ENCODE peak calls at places on chromosome 20, in nine cellular contexts. T, R, J, W, A, H, Z, V and L are unnamed samples.

GRCh38 chr20:6636209-6637159 is 131.0 kb upstream of the BMP2 start:
- DNase-seq in Z (peak; percentile 5), J (no peak), A (no peak), H (peak; percentile 87), T (no peak), V (peak; percentile 82), R (peak; percentile 51), W (peak; percentile 63), L (no peak)

GRCh38 chr20:33178726-33179125 is 10.8 kb downstream of the BPIFA2 start:
- DNase-seq in A (no peak), J (no peak), Z (no peak), T (no peak), V (peak; percentile 49), H (no peak), W (peak; percentile 57), R (no peak), L (no peak)

GRCh38 chr20:46434597-46434996 is 28.2 kb upstream of the ELMO2 start:
- DNase-seq in W (no peak), H (no peak), J (no peak), T (no peak), A (no peak), V (no peak), R (no peak), Z (no peak), L (peak; percentile 64)

GRCh38 chr20:62501801-62502495 is 26.2 kb upstream of the GATA5 start:
- DNase-seq in H (peak; percentile 9), V (peak; percentile 48), Z (no peak), J (no peak), A (no peak), W (no peak), R (no peak), T (no peak), L (no peak)

GRCh38 chr20:25037288-25038102 is 20.4 kb downstream of the ACSS1 start:
- DNase-seq in T (no peak), J (no peak), A (no peak), W (no peak), V (no peak), Z (no peak), H (no peak), R (no peak), L (no peak)

GRCh38 chr20:62830821-62831220 is 14.0 kb downstream of the COL9A3 start:
- DNase-seq in R (no peak), T (no peak), V (no peak), J (no peak), A (no peak), H (no peak), W (no peak), Z (no peak), L (no peak)

GRCh38 chr20:62427172-62428007 is at the start of gene RBBP8NL:
- DNase-seq in J (no peak), W (no peak), Z (no peak), T (peak; percentile 91), H (no peak), A (peak; percentile 36), R (peak; percentile 96), V (peak; percentile 98), L (no peak)

GRCh38 chr20:9590189-9590588 is 75.8 kb downstream of the LAMP5 start:
- DNase-seq in Z (no peak), H (peak; percentile 84), R (no peak), T (no peak), V (peak; percentile 99), J (no peak), W (no peak), A (no peak), L (no peak)

GRCh38 chr20:49100934-49101333 is 54.8 kb downstream of the CSE1L start:
- DNase-seq in H (no peak), A (no peak), W (no peak), Z (no peak), T (no peak), R (no peak), V (no peak), J (no peak), L (no peak)

GRCh38 chr20:56229821-56230220 is 18.7 kb upstream of the MC3R start:
- DNase-seq in R (no peak), W (no peak), J (no peak), T (no peak), A (no peak), H (no peak), Z (no peak), V (no peak), L (no peak)

GRCh38 chr20:5531318-5532081 is 214.7 kb upstream of the PROKR2 start:
- DNase-seq in R (no peak), H (peak; percentile 49), V (peak; percentile 40), A (no peak), T (peak; percentile 48), W (no peak), J (no peak), Z (no peak), L (peak; percentile 70)

GRCh38 chr20:17014217-17014616 is 212.6 kb upstream of the PCSK2 start:
- DNase-seq in T (no peak), H (no peak), W (no peak), V (no peak), J (no peak), Z (no peak), R (no peak), A (no peak), L (no peak)

GRCh38 chr20:58244517-58245030 is 16.1 kb upstream of the ANKRD60 start:
- DNase-seq in T (no peak), Z (no peak), H (no peak), A (no peak), R (no peak), V (no peak), W (no peak), J (no peak), L (peak; percentile 66)

GRCh38 chr20:58245931-58246330 is 17.5 kb upstream of the ANKRD60 start:
- DNase-seq in J (no peak), H (no peak), A (no peak), T (no peak), W (no peak), R (no peak), V (no peak), Z (no peak), L (peak; percentile 68)

GRCh38 chr20:58245181-58245891 is 16.9 kb upstream of the ANKRD60 start:
- DNase-seq in J (no peak), Z (no peak), A (no peak), T (no peak), W (no peak), V (no peak), R (no peak), H (no peak), L (no peak)

GRCh38 chr20:58243653-58244410 is 15.4 kb upstream of the ANKRD60 start:
- DNase-seq in A (no peak), R (no peak), J (no peak), H (no peak), Z (no peak), W (no peak), T (no peak), V (no peak), L (no peak)

GRCh38 chr20:58246346-58246745 is 17.9 kb upstream of the ANKRD60 start:
- DNase-seq in H (peak; percentile 38), T (no peak), A (no peak), V (peak; percentile 59), Z (no peak), W (peak; percentile 61), R (no peak), J (no peak), L (peak; percentile 75)
- TF ChIP-seq CTCF in H (peak; percentile 41), T (no peak), A (peak; percentile 15), V (peak; percentile 77), Z (peak; percentile 44), W (peak; percentile 71), R (no peak), J (peak; percentile 38), L (peak; percentile 49)

GRCh38 chr20:61161649-61162210 is 90.3 kb upstream of the CDH4 start:
- DNase-seq in T (no peak), H (peak; percentile 45), V (no peak), Z (no peak), R (no peak), W (no peak), J (no peak), A (no peak), L (no peak)
- TF ChIP-seq CTCF in T (no peak), H (peak; percentile 36), V (no peak), Z (no peak), R (no peak), W (no peak), J (peak; percentile 21), A (no peak), L (no peak)

DNA sequence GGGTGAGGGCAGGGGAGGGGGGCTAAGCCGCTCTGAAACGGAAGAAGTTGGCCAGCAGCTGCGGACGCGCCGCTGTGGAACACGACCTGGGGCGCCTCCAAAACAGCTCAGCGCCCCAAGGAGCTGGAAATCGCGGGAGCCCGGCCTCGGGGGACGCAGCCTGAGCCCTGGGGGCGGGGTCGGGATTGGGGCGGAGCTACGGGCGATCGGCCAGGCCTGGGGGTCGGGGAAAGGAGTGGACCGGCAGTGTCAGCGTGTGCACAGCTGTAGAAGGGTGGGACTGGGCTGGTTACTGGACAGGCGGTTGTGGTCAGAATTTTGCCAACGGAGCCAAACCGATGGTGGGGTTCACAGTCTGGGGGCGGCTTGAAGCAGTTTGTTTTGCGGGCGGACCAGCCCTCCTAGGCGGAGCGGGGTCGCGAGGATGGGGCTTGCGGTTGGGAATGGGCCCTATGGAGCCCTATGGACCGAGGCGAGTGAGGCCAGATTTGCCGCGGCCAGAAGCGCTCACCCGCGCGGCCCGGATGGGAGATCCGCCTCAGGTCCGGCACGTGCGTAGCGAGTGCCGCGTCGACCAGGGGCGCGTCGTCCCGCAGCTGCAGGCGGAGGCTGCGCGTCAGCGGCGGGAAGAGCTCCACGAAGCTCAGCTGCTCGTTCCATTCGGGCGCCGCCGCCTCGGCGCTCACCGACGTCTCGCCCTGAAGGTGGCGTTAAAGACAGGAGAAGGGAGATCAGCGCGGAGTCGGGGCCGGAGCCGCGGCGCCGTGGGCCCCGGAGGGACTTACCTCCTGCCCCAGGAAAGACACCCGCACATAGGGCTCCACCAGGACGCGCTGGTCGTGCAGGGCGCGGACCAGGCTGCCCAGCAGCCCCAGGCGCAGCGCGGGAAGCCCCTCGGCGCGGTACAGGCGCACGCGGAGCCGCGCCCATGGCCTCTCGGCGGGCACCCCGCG is 14.3 kb upstream of the SPAG4 start:
- DNase-seq in T (peak; percentile 87), R (peak; percentile 83), Z (peak; percentile 63), A (no peak), V (no peak), J (peak; percentile 74), H (peak; percentile 72), W (peak; percentile 35), L (no peak)
- TF ChIP-seq CTCF in T (peak; percentile 59), R (peak; percentile 30), Z (peak; percentile 62), A (peak; percentile 57), V (no peak), J (peak; percentile 65), H (peak; percentile 37), W (peak; percentile 81), L (peak; percentile 57)

GRCh38 chr20:2533118-2533517 is 3.3 kb upstream of the TMC2 start:
- DNase-seq in R (no peak), J (no peak), A (no peak), H (no peak), V (no peak), T (no peak), Z (no peak), W (no peak), L (no peak)
- TF ChIP-seq CTCF in R (no peak), J (no peak), A (no peak), H (no peak), V (no peak), T (no peak), Z (no peak), W (no peak), L (no peak)

DNA sequence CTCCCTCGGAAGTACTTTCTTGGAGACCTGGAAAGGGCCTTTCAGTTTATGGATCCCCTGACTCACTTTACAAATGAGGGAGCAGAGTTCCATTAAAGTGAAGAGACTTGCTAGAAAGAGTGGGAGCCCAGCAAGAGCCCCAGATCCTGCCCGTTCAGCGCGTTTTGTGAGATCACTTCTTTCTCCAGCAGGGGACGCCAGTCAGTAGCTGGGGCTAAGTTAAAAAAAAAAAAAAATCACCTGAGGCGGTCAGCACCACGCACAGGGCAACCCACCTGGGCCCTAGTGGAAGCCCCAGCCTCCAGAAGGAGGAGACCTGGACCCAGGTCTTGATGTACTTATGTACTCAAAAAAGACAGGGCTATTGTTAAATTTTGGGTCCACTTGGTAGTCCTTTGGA is 274.5 kb upstream of the RNF24 start:
- DNase-seq in T (no peak), V (peak; percentile 6), A (no peak), Z (no peak), H (no peak), J (no peak), R (no peak), W (no peak), L (peak; percentile 49)
- TF ChIP-seq CTCF in T (no peak), V (peak; percentile 59), A (no peak), Z (peak; percentile 39), H (no peak), J (no peak), R (no peak), W (no peak), L (no peak)